ENCODE peak calls at places on chromosome 3, in eight cellular contexts. Y is nephron progenitor cell; S is CD4-positive, alpha-beta T cell; Q is endothelial cell of umbilical vein; K is neural crest cell; V is mammary epithelial cell; F is BE2C; C is fibroblast of pulmonary artery. R is an unnamed sample.

GRCh38 chr3:197068077-197068476 is 38.5 kb upstream of the MELTF start:
- DNase-seq in F (no peak), Y (no peak), S (no peak), C (no peak), K (no peak), Q (no peak), V (no peak), R (no peak)

GRCh38 chr3:147513785-147514184 is 104.6 kb downstream of the ZIC1 start:
- DNase-seq in V (no peak), F (no peak), K (no peak), C (no peak), Q (no peak), S (no peak), Y (no peak), R (no peak)

GRCh38 chr3:182795383-182795782 is 2.1 kb downstream of the ATP11B start:
- DNase-seq in K (no peak), V (peak), C (no peak), Y (no peak), Q (no peak), F (no peak), S (peak), R (peak)

GRCh38 chr3:150110097-150110496 is 139.4 kb upstream of the PFN2 start:
- DNase-seq in S (no peak), F (no peak), Q (no peak), C (no peak), K (no peak), Y (no peak), V (no peak), R (no peak)

GRCh38 chr3:101072299-101072698 is 79.1 kb upstream of the ABI3BP start:
- DNase-seq in Y (no peak), K (no peak), C (peak), V (peak), F (no peak), Q (peak), S (no peak), R (no peak)

GRCh38 chr3:111998661-111999641 is at the start of gene TAGLN3:
- DNase-seq in C (no peak), K (peak), S (no peak), V (peak), F (peak), Y (peak), Q (peak), R (peak)

GRCh38 chr3:71968491-71968890 is 183.5 kb upstream of the PROK2 start:
- DNase-seq in K (no peak), Y (no peak), F (no peak), S (no peak), V (no peak), Q (no peak), C (no peak), R (no peak)

GRCh38 chr3:59839283-59839682 is 789.5 kb upstream of the CFAP20DC start:
- DNase-seq in Y (no peak), F (no peak), V (peak), C (peak), K (no peak), S (no peak), Q (no peak), R (peak)

GRCh38 chr3:111521881-111522280 is 20.1 kb upstream of the CD96 start:
- DNase-seq in C (peak), K (no peak), F (no peak), S (no peak), V (no peak), Q (no peak), Y (no peak), R (no peak)

GRCh38 chr3:141828487-141829284 is 47.8 kb upstream of the ATP1B3 start:
- DNase-seq in Y (peak), F (peak), C (peak), V (peak), K (no peak), Q (no peak), S (no peak), R (peak)

GRCh38 chr3:149566296-149566945 is 91.4 kb downstream of the WWTR1 start:
- DNase-seq in Q (no peak), C (no peak), V (no peak), Y (no peak), K (no peak), F (no peak), S (no peak), R (no peak)

GRCh38 chr3:41710646-41711388 is 251.1 kb downstream of the ULK4 start:
- DNase-seq in Y (peak), S (no peak), K (no peak), F (no peak), Q (peak), C (peak), V (peak), R (peak)

DNA sequence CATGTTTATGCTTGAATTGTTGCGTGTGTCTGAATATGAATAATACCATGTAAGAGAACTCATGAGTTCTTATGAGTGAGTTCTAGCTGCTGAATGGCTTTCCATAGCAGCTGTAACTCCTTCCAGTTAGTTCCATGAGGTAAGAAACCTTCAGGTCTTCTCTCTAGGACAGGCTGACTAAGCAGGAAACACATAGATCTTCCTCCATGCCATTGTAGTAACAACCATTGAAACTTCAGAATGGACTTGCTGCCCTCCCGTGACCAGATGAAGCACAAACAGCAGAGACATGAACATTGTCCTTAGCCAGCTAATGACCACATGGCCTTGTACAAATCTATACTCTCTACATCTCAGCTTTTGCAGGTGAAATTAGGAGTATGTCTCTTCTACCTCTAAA is 200.0 kb downstream of the ZNF385D start:
- DNase-seq in K (no peak), F (no peak), S (no peak), Y (no peak), V (no peak), C (peak), Q (no peak), R (peak)
- TF ChIP-seq CTCF in K (no peak), F (no peak), S (no peak), Y (no peak), V (no peak), C (no peak), Q (no peak), R (peak)

GRCh38 chr3:55488398-55489055 is 1.4 kb upstream of the WNT5A start:
- DNase-seq in V (peak), Y (peak), C (peak), K (peak), F (no peak), Q (peak), S (no peak), R (peak)
- TF ChIP-seq CTCF in V (no peak), Y (no peak), C (no peak), K (no peak), F (no peak), Q (no peak), S (no peak), R (no peak)

DNA sequence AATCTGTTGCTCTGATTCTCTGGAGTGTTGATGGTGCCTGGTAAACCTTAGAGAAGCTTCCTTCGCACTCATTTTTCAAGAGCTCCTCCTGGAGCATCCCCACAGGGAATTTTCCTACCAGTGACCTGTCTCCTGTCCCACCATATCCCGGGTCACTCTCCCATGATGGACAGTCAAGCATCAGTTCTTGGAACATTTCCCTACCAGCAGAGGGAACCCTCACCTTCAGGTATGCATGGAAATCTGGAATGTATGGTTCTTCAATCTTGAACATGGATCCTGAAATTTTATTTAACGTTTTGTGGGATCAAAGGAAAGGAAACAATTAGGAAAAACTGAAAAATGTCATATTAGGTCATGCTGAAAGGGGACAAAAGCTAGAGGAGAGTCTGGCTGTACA is 153.8 kb downstream of the SPATA16 start:
- DNase-seq in Y (no peak), F (no peak), Q (peak), C (peak), S (no peak), V (no peak), K (no peak), R (peak)
- TF ChIP-seq CTCF in Y (peak), F (peak), Q (peak), C (peak), S (no peak), V (peak), K (peak), R (peak)

GRCh38 chr3:176206809-176207208 is 990.5 kb downstream of the TBL1XR1 start:
- DNase-seq in S (no peak), V (no peak), K (no peak), F (no peak), Y (no peak), Q (no peak), C (no peak), R (no peak)

GRCh38 chr3:176214758-176215157 is 982.5 kb downstream of the TBL1XR1 start:
- DNase-seq in C (no peak), V (no peak), F (no peak), S (no peak), Q (no peak), K (no peak), Y (no peak), R (no peak)

DNA sequence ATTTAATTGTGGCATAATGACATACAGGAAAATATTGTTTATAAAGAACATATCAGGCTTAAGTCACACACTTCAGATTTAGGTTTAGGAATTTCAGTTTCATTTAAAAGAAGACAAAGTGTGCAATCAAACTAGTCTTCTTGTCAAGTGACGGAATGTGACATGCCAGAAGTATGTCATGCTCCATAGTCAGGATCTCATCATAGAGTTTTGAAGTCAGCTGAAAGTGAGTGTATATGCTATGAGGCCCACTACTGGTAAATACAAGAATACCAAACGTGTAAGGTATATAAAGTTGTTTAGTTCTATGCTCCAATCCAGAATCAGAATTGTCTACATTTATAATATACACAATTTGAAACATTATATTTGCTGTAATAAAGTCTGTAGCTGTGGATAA is 988.4 kb downstream of the TBL1XR1 start:
- DNase-seq in K (no peak), S (no peak), V (no peak), F (no peak), C (no peak), Q (no peak), Y (no peak), R (no peak)
- TF ChIP-seq CTCF in K (no peak), S (no peak), V (no peak), F (peak), C (no peak), Q (no peak), Y (no peak), R (no peak)

GRCh38 chr3:8473029-8473428 is 28.6 kb upstream of the LMCD1 start:
- DNase-seq in S (no peak), Y (no peak), Q (no peak), V (no peak), F (no peak), C (no peak), K (no peak), R (no peak)
- TF ChIP-seq CTCF in S (no peak), Y (no peak), Q (no peak), V (no peak), F (no peak), C (no peak), K (no peak), R (no peak)

DNA sequence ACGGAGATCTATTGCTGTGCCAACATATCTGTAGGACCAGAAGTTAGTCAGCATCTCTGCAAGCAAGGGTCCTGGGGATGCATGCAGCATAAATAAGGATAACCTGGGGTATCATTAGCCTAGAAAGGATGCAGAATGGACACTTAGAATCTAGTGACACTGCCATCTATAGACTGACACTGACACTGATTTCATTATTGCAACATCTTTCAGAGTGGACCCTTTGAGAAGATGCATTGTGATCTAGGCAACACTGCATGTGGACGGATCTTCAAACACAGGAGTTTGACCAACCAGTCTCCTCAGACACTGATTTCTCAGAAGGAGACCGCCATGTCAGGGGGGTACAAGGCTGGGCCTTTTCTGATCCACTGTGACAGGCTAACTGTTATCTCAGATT is 52.4 kb downstream of the SCN10A start:
- DNase-seq in C (no peak), F (no peak), S (no peak), Q (no peak), K (no peak), Y (no peak), V (no peak), R (no peak)
- TF ChIP-seq CTCF in C (no peak), F (peak), S (no peak), Q (no peak), K (no peak), Y (no peak), V (no peak), R (no peak)

GRCh38 chr3:194985031-194985578 is 285.9 kb downstream of the XXYLT1 start:
- DNase-seq in K (peak), Y (peak), V (no peak), S (no peak), Q (no peak), F (no peak), C (peak), R (no peak)
- TF ChIP-seq CTCF in K (peak), Y (peak), V (peak), S (no peak), Q (no peak), F (no peak), C (peak), R (no peak)

GRCh38 chr3:136070953-136071949 is 105.7 kb downstream of the PPP2R3A start:
- DNase-seq in Q (peak), C (peak), F (no peak), Y (no peak), S (no peak), V (peak), K (no peak), R (peak)
- TF ChIP-seq CTCF in Q (no peak), C (no peak), F (no peak), Y (no peak), S (no peak), V (peak), K (no peak), R (peak)

GRCh38 chr3:192336286-192336685 is 391.1 kb downstream of the FGF12 start:
- DNase-seq in Y (no peak), Q (no peak), C (peak), K (no peak), S (no peak), V (no peak), F (no peak), R (peak)
- TF ChIP-seq CTCF in Y (no peak), Q (no peak), C (no peak), K (peak), S (no peak), V (peak), F (no peak), R (no peak)

GRCh38 chr3:48662140-48662752 is 440 bp downstream of the CELSR3 start:
- DNase-seq in Y (no peak), Q (no peak), F (peak), V (no peak), C (no peak), K (peak), S (no peak), R (no peak)

GRCh38 chr3:48662753-48663488 is at the start of gene CELSR3:
- DNase-seq in V (peak), Q (peak), C (peak), Y (peak), S (peak), K (peak), F (peak), R (peak)

GRCh38 chr3:48664929-48665328 is 2.2 kb upstream of the CELSR3 start:
- DNase-seq in F (no peak), Q (no peak), V (no peak), C (no peak), K (no peak), S (no peak), Y (no peak), R (no peak)

GRCh38 chr3:48663489-48664312 is 1.0 kb upstream of the CELSR3 start:
- DNase-seq in S (peak), V (peak), C (peak), K (peak), Q (peak), F (peak), Y (peak), R (peak)

GRCh38 chr3:48664313-48664644 is 1.6 kb upstream of the CELSR3 start:
- DNase-seq in V (no peak), K (no peak), Q (no peak), Y (no peak), C (no peak), S (no peak), F (no peak), R (no peak)
- TF ChIP-seq CTCF in V (no peak), K (peak), Q (no peak), Y (no peak), C (no peak), S (peak), F (no peak), R (no peak)